ENCODE peak calls at places on chromosome 2, in eight cellular contexts. One of them, this sample, is unnamed.

GRCh38 chr2:109421101-109421500 is 192.7 kb downstream of the SEPTIN10 start:
- DNase-seq in NCI-H187 treated with DMSO at 0.1 percent for 48 hours: no peak
- DNase-seq in fibroblast of lung: no peak
- DNase-seq in Right ventricle myocardium superior: no peak
- DNase-seq in mesendoderm: no peak
- DNase-seq in stimulated activated CD8-positive, alpha-beta memory T cell treated with anti-CD3 and anti-CD28 coated beads, Interleukin-7, amount 100 ng/mL, for 48 hours: no peak
- DNase-seq in stimulated activated naive CD4-positive, alpha-beta T cell: no peak
- DNase-seq in heart left ventricle: no peak
- DNase-seq in this sample: no peak

GRCh38 chr2:224948859-224949258 is 93.4 kb downstream of the DOCK10 start:
- DNase-seq in heart left ventricle: no peak
- DNase-seq in NCI-H187 treated with DMSO at 0.1 percent for 48 hours: no peak
- DNase-seq in stimulated activated CD8-positive, alpha-beta memory T cell treated with anti-CD3 and anti-CD28 coated beads, Interleukin-7, amount 100 ng/mL, for 48 hours: no peak
- DNase-seq in Right ventricle myocardium superior: no peak
- DNase-seq in stimulated activated naive CD4-positive, alpha-beta T cell: no peak
- DNase-seq in fibroblast of lung: peak
- DNase-seq in mesendoderm: no peak
- DNase-seq in this sample: no peak

GRCh38 chr2:71298914-71299313 is 32.7 kb upstream of the ZNF638 start:
- DNase-seq in Right ventricle myocardium superior: no peak
- DNase-seq in stimulated activated CD8-positive, alpha-beta memory T cell treated with anti-CD3 and anti-CD28 coated beads, Interleukin-7, amount 100 ng/mL, for 48 hours: no peak
- DNase-seq in heart left ventricle: no peak
- DNase-seq in mesendoderm: no peak
- DNase-seq in NCI-H187 treated with DMSO at 0.1 percent for 48 hours: no peak
- DNase-seq in fibroblast of lung: no peak
- DNase-seq in stimulated activated naive CD4-positive, alpha-beta T cell: no peak
- DNase-seq in this sample: no peak

GRCh38 chr2:224837558-224837957 is 121.4 kb upstream of the CCDC195 start:
- DNase-seq in Right ventricle myocardium superior: no peak
- DNase-seq in fibroblast of lung: peak
- DNase-seq in stimulated activated naive CD4-positive, alpha-beta T cell: no peak
- DNase-seq in heart left ventricle: no peak
- DNase-seq in stimulated activated CD8-positive, alpha-beta memory T cell treated with anti-CD3 and anti-CD28 coated beads, Interleukin-7, amount 100 ng/mL, for 48 hours: no peak
- DNase-seq in NCI-H187 treated with DMSO at 0.1 percent for 48 hours: no peak
- DNase-seq in mesendoderm: no peak
- DNase-seq in this sample: no peak

GRCh38 chr2:237533668-237534138 is 32.7 kb upstream of the PRLH start:
- DNase-seq in mesendoderm: no peak
- DNase-seq in stimulated activated CD8-positive, alpha-beta memory T cell treated with anti-CD3 and anti-CD28 coated beads, Interleukin-7, amount 100 ng/mL, for 48 hours: no peak
- DNase-seq in stimulated activated naive CD4-positive, alpha-beta T cell: no peak
- DNase-seq in heart left ventricle: no peak
- DNase-seq in fibroblast of lung: no peak
- DNase-seq in NCI-H187 treated with DMSO at 0.1 percent for 48 hours: peak
- DNase-seq in Right ventricle myocardium superior: no peak
- DNase-seq in this sample: no peak

GRCh38 chr2:169734172-169734847 is 678 bp downstream of the KLHL23 start:
- DNase-seq in fibroblast of lung: no peak
- DNase-seq in stimulated activated CD8-positive, alpha-beta memory T cell treated with anti-CD3 and anti-CD28 coated beads, Interleukin-7, amount 100 ng/mL, for 48 hours: no peak
- DNase-seq in mesendoderm: peak
- DNase-seq in heart left ventricle: peak
- DNase-seq in NCI-H187 treated with DMSO at 0.1 percent for 48 hours: no peak
- DNase-seq in stimulated activated naive CD4-positive, alpha-beta T cell: no peak
- DNase-seq in Right ventricle myocardium superior: no peak
- DNase-seq in this sample: peak

GRCh38 chr2:205776139-205776538 is 93.8 kb downstream of the NRP2 start:
- DNase-seq in stimulated activated naive CD4-positive, alpha-beta T cell: no peak
- DNase-seq in NCI-H187 treated with DMSO at 0.1 percent for 48 hours: no peak
- DNase-seq in stimulated activated CD8-positive, alpha-beta memory T cell treated with anti-CD3 and anti-CD28 coated beads, Interleukin-7, amount 100 ng/mL, for 48 hours: peak
- DNase-seq in Right ventricle myocardium superior: peak
- DNase-seq in heart left ventricle: no peak
- DNase-seq in mesendoderm: peak
- DNase-seq in fibroblast of lung: peak
- DNase-seq in this sample: peak

GRCh38 chr2:38264649-38265322 is 112.3 kb downstream of the ATL2 start:
- DNase-seq in mesendoderm: no peak
- DNase-seq in heart left ventricle: no peak
- DNase-seq in stimulated activated CD8-positive, alpha-beta memory T cell treated with anti-CD3 and anti-CD28 coated beads, Interleukin-7, amount 100 ng/mL, for 48 hours: no peak
- DNase-seq in fibroblast of lung: no peak
- DNase-seq in Right ventricle myocardium superior: no peak
- DNase-seq in stimulated activated naive CD4-positive, alpha-beta T cell: no peak
- DNase-seq in NCI-H187 treated with DMSO at 0.1 percent for 48 hours: no peak
- DNase-seq in this sample: no peak

GRCh38 chr2:98343371-98343770 is 2.9 kb upstream of the CNGA3 start:
- DNase-seq in Right ventricle myocardium superior: no peak
- DNase-seq in NCI-H187 treated with DMSO at 0.1 percent for 48 hours: no peak
- DNase-seq in fibroblast of lung: no peak
- DNase-seq in heart left ventricle: no peak
- DNase-seq in stimulated activated naive CD4-positive, alpha-beta T cell: no peak
- DNase-seq in mesendoderm: peak
- DNase-seq in stimulated activated CD8-positive, alpha-beta memory T cell treated with anti-CD3 and anti-CD28 coated beads, Interleukin-7, amount 100 ng/mL, for 48 hours: no peak
- DNase-seq in this sample: no peak

GRCh38 chr2:84732897-84733778 is 147.7 kb downstream of the TRABD2A start:
- DNase-seq in mesendoderm: no peak
- DNase-seq in stimulated activated naive CD4-positive, alpha-beta T cell: no peak
- DNase-seq in NCI-H187 treated with DMSO at 0.1 percent for 48 hours: no peak
- DNase-seq in heart left ventricle: no peak
- DNase-seq in Right ventricle myocardium superior: no peak
- DNase-seq in stimulated activated CD8-positive, alpha-beta memory T cell treated with anti-CD3 and anti-CD28 coated beads, Interleukin-7, amount 100 ng/mL, for 48 hours: no peak
- DNase-seq in fibroblast of lung: no peak
- DNase-seq in this sample: no peak

GRCh38 chr2:43105586-43106562 is 120.5 kb downstream of the ZFP36L2 start:
- DNase-seq in mesendoderm: peak
- DNase-seq in stimulated activated naive CD4-positive, alpha-beta T cell: no peak
- DNase-seq in fibroblast of lung: peak
- DNase-seq in Right ventricle myocardium superior: peak
- DNase-seq in heart left ventricle: peak
- DNase-seq in stimulated activated CD8-positive, alpha-beta memory T cell treated with anti-CD3 and anti-CD28 coated beads, Interleukin-7, amount 100 ng/mL, for 48 hours: no peak
- DNase-seq in NCI-H187 treated with DMSO at 0.1 percent for 48 hours: no peak
- DNase-seq in this sample: peak

GRCh38 chr2:129895526-129896082 is 83.9 kb upstream of the RAB6C start:
- DNase-seq in NCI-H187 treated with DMSO at 0.1 percent for 48 hours: no peak
- DNase-seq in Right ventricle myocardium superior: no peak
- DNase-seq in fibroblast of lung: no peak
- DNase-seq in stimulated activated naive CD4-positive, alpha-beta T cell: no peak
- DNase-seq in heart left ventricle: no peak
- DNase-seq in mesendoderm: no peak
- DNase-seq in stimulated activated CD8-positive, alpha-beta memory T cell treated with anti-CD3 and anti-CD28 coated beads, Interleukin-7, amount 100 ng/mL, for 48 hours: no peak
- DNase-seq in this sample: no peak

GRCh38 chr2:134667541-134667940 is 51.3 kb downstream of the TMEM163 start:
- DNase-seq in NCI-H187 treated with DMSO at 0.1 percent for 48 hours: no peak
- DNase-seq in Right ventricle myocardium superior: no peak
- DNase-seq in stimulated activated naive CD4-positive, alpha-beta T cell: no peak
- DNase-seq in mesendoderm: no peak
- DNase-seq in fibroblast of lung: no peak
- DNase-seq in stimulated activated CD8-positive, alpha-beta memory T cell treated with anti-CD3 and anti-CD28 coated beads, Interleukin-7, amount 100 ng/mL, for 48 hours: no peak
- DNase-seq in heart left ventricle: no peak
- DNase-seq in this sample: no peak

GRCh38 chr2:130822766-130823165 is 13.9 kb upstream of the ARHGEF4 start:
- DNase-seq in stimulated activated CD8-positive, alpha-beta memory T cell treated with anti-CD3 and anti-CD28 coated beads, Interleukin-7, amount 100 ng/mL, for 48 hours: no peak
- DNase-seq in fibroblast of lung: no peak
- DNase-seq in stimulated activated naive CD4-positive, alpha-beta T cell: no peak
- DNase-seq in NCI-H187 treated with DMSO at 0.1 percent for 48 hours: no peak
- DNase-seq in mesendoderm: no peak
- DNase-seq in Right ventricle myocardium superior: peak
- DNase-seq in heart left ventricle: no peak
- DNase-seq in this sample: no peak

GRCh38 chr2:159094173-159094737 is 125.8 kb downstream of the TANC1 start:
- DNase-seq in stimulated activated CD8-positive, alpha-beta memory T cell treated with anti-CD3 and anti-CD28 coated beads, Interleukin-7, amount 100 ng/mL, for 48 hours: peak
- DNase-seq in mesendoderm: no peak
- DNase-seq in Right ventricle myocardium superior: peak
- DNase-seq in fibroblast of lung: peak
- DNase-seq in heart left ventricle: peak
- DNase-seq in stimulated activated naive CD4-positive, alpha-beta T cell: no peak
- DNase-seq in NCI-H187 treated with DMSO at 0.1 percent for 48 hours: no peak
- DNase-seq in this sample: no peak

GRCh38 chr2:153479527-153479926 is 965 bp upstream of the RPRM start:
- DNase-seq in Right ventricle myocardium superior: no peak
- DNase-seq in heart left ventricle: no peak
- DNase-seq in mesendoderm: no peak
- DNase-seq in fibroblast of lung: no peak
- DNase-seq in stimulated activated CD8-positive, alpha-beta memory T cell treated with anti-CD3 and anti-CD28 coated beads, Interleukin-7, amount 100 ng/mL, for 48 hours: no peak
- DNase-seq in stimulated activated naive CD4-positive, alpha-beta T cell: no peak
- DNase-seq in NCI-H187 treated with DMSO at 0.1 percent for 48 hours: no peak
- DNase-seq in this sample: no peak

GRCh38 chr2:171406044-171406443 is 27.7 kb downstream of the METTL8 start:
- DNase-seq in stimulated activated CD8-positive, alpha-beta memory T cell treated with anti-CD3 and anti-CD28 coated beads, Interleukin-7, amount 100 ng/mL, for 48 hours: no peak
- DNase-seq in NCI-H187 treated with DMSO at 0.1 percent for 48 hours: no peak
- DNase-seq in mesendoderm: no peak
- DNase-seq in stimulated activated naive CD4-positive, alpha-beta T cell: no peak
- DNase-seq in fibroblast of lung: no peak
- DNase-seq in Right ventricle myocardium superior: no peak
- DNase-seq in heart left ventricle: no peak
- DNase-seq in this sample: no peak

GRCh38 chr2:32262105-32262504 is 2.6 kb downstream of the NLRC4 start:
- DNase-seq in fibroblast of lung: no peak
- DNase-seq in Right ventricle myocardium superior: no peak
- DNase-seq in mesendoderm: no peak
- DNase-seq in stimulated activated CD8-positive, alpha-beta memory T cell treated with anti-CD3 and anti-CD28 coated beads, Interleukin-7, amount 100 ng/mL, for 48 hours: no peak
- DNase-seq in stimulated activated naive CD4-positive, alpha-beta T cell: no peak
- DNase-seq in heart left ventricle: no peak
- DNase-seq in NCI-H187 treated with DMSO at 0.1 percent for 48 hours: no peak
- DNase-seq in this sample: no peak

GRCh38 chr2:233422649-233423435 is 68.5 kb downstream of the DGKD start:
- DNase-seq in mesendoderm: no peak
- DNase-seq in fibroblast of lung: no peak
- DNase-seq in heart left ventricle: no peak
- DNase-seq in stimulated activated CD8-positive, alpha-beta memory T cell treated with anti-CD3 and anti-CD28 coated beads, Interleukin-7, amount 100 ng/mL, for 48 hours: no peak
- DNase-seq in NCI-H187 treated with DMSO at 0.1 percent for 48 hours: no peak
- DNase-seq in Right ventricle myocardium superior: no peak
- DNase-seq in stimulated activated naive CD4-positive, alpha-beta T cell: no peak
- DNase-seq in this sample: no peak

GRCh38 chr2:122866095-122866494 is 1110.6 kb downstream of the TSN start:
- DNase-seq in Right ventricle myocardium superior: no peak
- DNase-seq in NCI-H187 treated with DMSO at 0.1 percent for 48 hours: no peak
- DNase-seq in stimulated activated naive CD4-positive, alpha-beta T cell: no peak
- DNase-seq in fibroblast of lung: no peak
- DNase-seq in stimulated activated CD8-positive, alpha-beta memory T cell treated with anti-CD3 and anti-CD28 coated beads, Interleukin-7, amount 100 ng/mL, for 48 hours: no peak
- DNase-seq in mesendoderm: no peak
- DNase-seq in heart left ventricle: no peak
- DNase-seq in this sample: no peak

GRCh38 chr2:211157856-211158463 is 601.6 kb downstream of the CPS1 start:
- DNase-seq in NCI-H187 treated with DMSO at 0.1 percent for 48 hours: no peak
- DNase-seq in stimulated activated CD8-positive, alpha-beta memory T cell treated with anti-CD3 and anti-CD28 coated beads, Interleukin-7, amount 100 ng/mL, for 48 hours: peak
- DNase-seq in fibroblast of lung: peak
- DNase-seq in Right ventricle myocardium superior: peak
- DNase-seq in stimulated activated naive CD4-positive, alpha-beta T cell: peak
- DNase-seq in mesendoderm: peak
- DNase-seq in heart left ventricle: peak
- DNase-seq in this sample: peak

GRCh38 chr2:8481463-8482009 is 200.3 kb upstream of the ID2 start:
- DNase-seq in Right ventricle myocardium superior: no peak
- DNase-seq in mesendoderm: no peak
- DNase-seq in fibroblast of lung: no peak
- DNase-seq in NCI-H187 treated with DMSO at 0.1 percent for 48 hours: no peak
- DNase-seq in stimulated activated naive CD4-positive, alpha-beta T cell: no peak
- DNase-seq in stimulated activated CD8-positive, alpha-beta memory T cell treated with anti-CD3 and anti-CD28 coated beads, Interleukin-7, amount 100 ng/mL, for 48 hours: no peak
- DNase-seq in heart left ventricle: no peak
- DNase-seq in this sample: no peak

GRCh38 chr2:64488050-64488974 is 34.4 kb downstream of the LGALSL start:
- DNase-seq in stimulated activated naive CD4-positive, alpha-beta T cell: peak
- DNase-seq in heart left ventricle: peak
- DNase-seq in mesendoderm: peak
- DNase-seq in NCI-H187 treated with DMSO at 0.1 percent for 48 hours: peak
- DNase-seq in Right ventricle myocardium superior: peak
- DNase-seq in stimulated activated CD8-positive, alpha-beta memory T cell treated with anti-CD3 and anti-CD28 coated beads, Interleukin-7, amount 100 ng/mL, for 48 hours: peak
- DNase-seq in fibroblast of lung: peak
- DNase-seq in this sample: peak

GRCh38 chr2:1601064-1601405 is 143.3 kb downstream of the PXDN start:
- DNase-seq in stimulated activated naive CD4-positive, alpha-beta T cell: no peak
- DNase-seq in stimulated activated CD8-positive, alpha-beta memory T cell treated with anti-CD3 and anti-CD28 coated beads, Interleukin-7, amount 100 ng/mL, for 48 hours: no peak
- DNase-seq in heart left ventricle: no peak
- DNase-seq in mesendoderm: no peak
- DNase-seq in NCI-H187 treated with DMSO at 0.1 percent for 48 hours: no peak
- DNase-seq in Right ventricle myocardium superior: no peak
- DNase-seq in fibroblast of lung: no peak
- DNase-seq in this sample: peak

GRCh38 chr2:112740522-112740921 is 19.7 kb downstream of the NT5DC4 start:
- DNase-seq in stimulated activated CD8-positive, alpha-beta memory T cell treated with anti-CD3 and anti-CD28 coated beads, Interleukin-7, amount 100 ng/mL, for 48 hours: no peak
- DNase-seq in Right ventricle myocardium superior: no peak
- DNase-seq in NCI-H187 treated with DMSO at 0.1 percent for 48 hours: no peak
- DNase-seq in fibroblast of lung: no peak
- DNase-seq in stimulated activated naive CD4-positive, alpha-beta T cell: no peak
- DNase-seq in mesendoderm: no peak
- DNase-seq in heart left ventricle: no peak
- DNase-seq in this sample: no peak

GRCh38 chr2:64781991-64782390 is 128.3 kb upstream of the SERTAD2 start:
- DNase-seq in Right ventricle myocardium superior: no peak
- DNase-seq in NCI-H187 treated with DMSO at 0.1 percent for 48 hours: no peak
- DNase-seq in mesendoderm: no peak
- DNase-seq in fibroblast of lung: no peak
- DNase-seq in stimulated activated naive CD4-positive, alpha-beta T cell: no peak
- DNase-seq in stimulated activated CD8-positive, alpha-beta memory T cell treated with anti-CD3 and anti-CD28 coated beads, Interleukin-7, amount 100 ng/mL, for 48 hours: no peak
- DNase-seq in heart left ventricle: no peak
- DNase-seq in this sample: no peak

GRCh38 chr2:67564076-67564475 is 166.9 kb downstream of the ETAA1 start:
- DNase-seq in mesendoderm: no peak
- DNase-seq in fibroblast of lung: peak
- DNase-seq in heart left ventricle: no peak
- DNase-seq in NCI-H187 treated with DMSO at 0.1 percent for 48 hours: no peak
- DNase-seq in Right ventricle myocardium superior: no peak
- DNase-seq in stimulated activated CD8-positive, alpha-beta memory T cell treated with anti-CD3 and anti-CD28 coated beads, Interleukin-7, amount 100 ng/mL, for 48 hours: no peak
- DNase-seq in stimulated activated naive CD4-positive, alpha-beta T cell: no peak
- DNase-seq in this sample: no peak

GRCh38 chr2:117771969-117772630 is 42.4 kb upstream of the DDX18 start:
- DNase-seq in stimulated activated CD8-positive, alpha-beta memory T cell treated with anti-CD3 and anti-CD28 coated beads, Interleukin-7, amount 100 ng/mL, for 48 hours: no peak
- DNase-seq in heart left ventricle: no peak
- DNase-seq in fibroblast of lung: peak
- DNase-seq in mesendoderm: peak
- DNase-seq in NCI-H187 treated with DMSO at 0.1 percent for 48 hours: no peak
- DNase-seq in Right ventricle myocardium superior: no peak
- DNase-seq in stimulated activated naive CD4-positive, alpha-beta T cell: no peak
- DNase-seq in this sample: peak

GRCh38 chr2:30267161-30267568 is 35.8 kb downstream of the LBH start:
- DNase-seq in stimulated activated CD8-positive, alpha-beta memory T cell treated with anti-CD3 and anti-CD28 coated beads, Interleukin-7, amount 100 ng/mL, for 48 hours: peak
- DNase-seq in heart left ventricle: no peak
- DNase-seq in fibroblast of lung: no peak
- DNase-seq in NCI-H187 treated with DMSO at 0.1 percent for 48 hours: no peak
- DNase-seq in stimulated activated naive CD4-positive, alpha-beta T cell: no peak
- DNase-seq in Right ventricle myocardium superior: no peak
- DNase-seq in mesendoderm: peak
- DNase-seq in this sample: no peak

GRCh38 chr2:220847006-220847405 is 725.1 kb downstream of the EPHA4 start:
- DNase-seq in NCI-H187 treated with DMSO at 0.1 percent for 48 hours: no peak
- DNase-seq in Right ventricle myocardium superior: no peak
- DNase-seq in mesendoderm: no peak
- DNase-seq in heart left ventricle: no peak
- DNase-seq in fibroblast of lung: no peak
- DNase-seq in stimulated activated CD8-positive, alpha-beta memory T cell treated with anti-CD3 and anti-CD28 coated beads, Interleukin-7, amount 100 ng/mL, for 48 hours: no peak
- DNase-seq in stimulated activated naive CD4-positive, alpha-beta T cell: no peak
- DNase-seq in this sample: no peak

GRCh38 chr2:241157841-241158545 is 7.7 kb downstream of the PPP1R7 start:
- DNase-seq in Right ventricle myocardium superior: no peak
- DNase-seq in heart left ventricle: no peak
- DNase-seq in stimulated activated naive CD4-positive, alpha-beta T cell: no peak
- DNase-seq in NCI-H187 treated with DMSO at 0.1 percent for 48 hours: no peak
- DNase-seq in fibroblast of lung: no peak
- DNase-seq in mesendoderm: no peak
- DNase-seq in stimulated activated CD8-positive, alpha-beta memory T cell treated with anti-CD3 and anti-CD28 coated beads, Interleukin-7, amount 100 ng/mL, for 48 hours: no peak
- DNase-seq in this sample: no peak

GRCh38 chr2:205754285-205754923 is 72.1 kb downstream of the NRP2 start:
- DNase-seq in Right ventricle myocardium superior: no peak
- DNase-seq in stimulated activated CD8-positive, alpha-beta memory T cell treated with anti-CD3 and anti-CD28 coated beads, Interleukin-7, amount 100 ng/mL, for 48 hours: no peak
- DNase-seq in stimulated activated naive CD4-positive, alpha-beta T cell: no peak
- DNase-seq in NCI-H187 treated with DMSO at 0.1 percent for 48 hours: no peak
- DNase-seq in fibroblast of lung: no peak
- DNase-seq in heart left ventricle: no peak
- DNase-seq in mesendoderm: no peak
- DNase-seq in this sample: no peak

GRCh38 chr2:229921101-229921891 is 513 bp downstream of the TRIP12 start:
- DNase-seq in stimulated activated CD8-positive, alpha-beta memory T cell treated with anti-CD3 and anti-CD28 coated beads, Interleukin-7, amount 100 ng/mL, for 48 hours: peak
- DNase-seq in NCI-H187 treated with DMSO at 0.1 percent for 48 hours: no peak
- DNase-seq in stimulated activated naive CD4-positive, alpha-beta T cell: peak
- DNase-seq in heart left ventricle: peak
- DNase-seq in mesendoderm: peak
- DNase-seq in fibroblast of lung: peak
- DNase-seq in Right ventricle myocardium superior: peak
- DNase-seq in this sample: peak

GRCh38 chr2:201157694-201158093 is 25.2 kb upstream of the CASP10 start:
- DNase-seq in heart left ventricle: no peak
- DNase-seq in fibroblast of lung: no peak
- DNase-seq in mesendoderm: no peak
- DNase-seq in Right ventricle myocardium superior: no peak
- DNase-seq in stimulated activated CD8-positive, alpha-beta memory T cell treated with anti-CD3 and anti-CD28 coated beads, Interleukin-7, amount 100 ng/mL, for 48 hours: no peak
- DNase-seq in NCI-H187 treated with DMSO at 0.1 percent for 48 hours: no peak
- DNase-seq in stimulated activated naive CD4-positive, alpha-beta T cell: no peak
- DNase-seq in this sample: no peak

This sample was measured in H7.